ENCODE peak calls at places on chromosomes 6 and 20, in nine cellular contexts. B is A549, C is breast epithelium, J is esophagus squamous epithelium, X is tibial nerve, L is endothelial cell of umbilical vein, I is transverse colon, W is Peyer's patch, G is heart left ventricle. D is an unnamed sample.

GRCh38 chr6:101486124-101486523 is 92.6 kb downstream of the GRIK2 start:
- DNase-seq in I (no peak), L (no peak), C (no peak), W (no peak), G (no peak), X (no peak), J (no peak), B (no peak), D (no peak)

GRCh38 chr6:104705095-104705707 is 154.5 kb downstream of the HACE1 start:
- DNase-seq in J (no peak), W (no peak), B (no peak), I (peak), X (no peak), L (peak), G (peak), C (no peak), D (no peak)

GRCh38 chr6:156279306-156279969 is 497.7 kb upstream of the ARID1B start:
- DNase-seq in G (no peak), C (no peak), J (no peak), L (peak), B (no peak), W (no peak), X (no peak), I (peak), D (no peak)

GRCh38 chr6:45000833-45001232 is 327.3 kb upstream of the RUNX2 start:
- DNase-seq in C (no peak), L (no peak), G (no peak), B (no peak), J (no peak), I (no peak), X (no peak), W (no peak), D (no peak)

GRCh38 chr6:161273356-161273751 is 507 bp downstream of the AGPAT4 start:
- DNase-seq in X (no peak), B (no peak), I (no peak), G (no peak), W (no peak), J (no peak), C (no peak), L (peak), D (peak)

GRCh38 chr6:16386056-16386455 is 147.7 kb downstream of the GMPR start:
- DNase-seq in L (no peak), J (no peak), W (no peak), X (no peak), C (no peak), B (no peak), G (no peak), I (no peak), D (no peak)

GRCh38 chr6:128406453-128406852 is 113.9 kb downstream of the PTPRK start:
- DNase-seq in W (no peak), B (no peak), X (no peak), I (no peak), G (no peak), C (no peak), L (no peak), J (no peak), D (no peak)

GRCh38 chr6:90131614-90132423 is 164.8 kb downstream of the BACH2 start:
- DNase-seq in G (peak), W (no peak), X (no peak), C (no peak), L (no peak), J (no peak), I (no peak), B (no peak), D (no peak)

GRCh38 chr6:142378138-142378875 is 76.5 kb downstream of the ADGRG6 start:
- DNase-seq in C (no peak), I (no peak), J (no peak), L (peak), G (no peak), X (no peak), W (no peak), B (peak), D (no peak)

GRCh38 chr6:43924222-43924702 is 154.3 kb downstream of the VEGFA start:
- DNase-seq in G (no peak), L (no peak), W (peak), B (no peak), X (no peak), C (peak), I (no peak), J (no peak), D (no peak)

GRCh38 chr6:127690092-127690491 is 113.1 kb downstream of the C6orf58 start:
- DNase-seq in C (no peak), J (no peak), X (no peak), I (no peak), G (no peak), W (no peak), B (peak), L (peak), D (no peak)

GRCh38 chr6:85594197-85594930 is 706 bp upstream of the SNX14 start:
- DNase-seq in J (no peak), W (no peak), I (no peak), G (no peak), L (peak), B (no peak), X (no peak), C (no peak), D (no peak)

GRCh38 chr20:10902174-10902573 is 228.4 kb upstream of the JAG1 start:
- DNase-seq in I (no peak), L (no peak), C (no peak), B (no peak), J (no peak), X (no peak), W (no peak), G (no peak), D (no peak)

GRCh38 chr20:10897341-10897740 is 223.5 kb upstream of the JAG1 start:
- DNase-seq in B (no peak), G (no peak), W (no peak), X (no peak), I (no peak), L (no peak), J (no peak), C (no peak), D (no peak)

GRCh38 chr20:10906830-10907229 is 233.0 kb upstream of the JAG1 start:
- DNase-seq in W (no peak), J (no peak), B (no peak), I (no peak), L (no peak), C (no peak), G (no peak), X (no peak), D (no peak)

GRCh38 chr20:10898555-10898954 is 224.8 kb upstream of the JAG1 start:
- DNase-seq in W (no peak), X (no peak), G (no peak), L (no peak), C (no peak), I (no peak), B (peak), J (no peak), D (no peak)

DNA sequence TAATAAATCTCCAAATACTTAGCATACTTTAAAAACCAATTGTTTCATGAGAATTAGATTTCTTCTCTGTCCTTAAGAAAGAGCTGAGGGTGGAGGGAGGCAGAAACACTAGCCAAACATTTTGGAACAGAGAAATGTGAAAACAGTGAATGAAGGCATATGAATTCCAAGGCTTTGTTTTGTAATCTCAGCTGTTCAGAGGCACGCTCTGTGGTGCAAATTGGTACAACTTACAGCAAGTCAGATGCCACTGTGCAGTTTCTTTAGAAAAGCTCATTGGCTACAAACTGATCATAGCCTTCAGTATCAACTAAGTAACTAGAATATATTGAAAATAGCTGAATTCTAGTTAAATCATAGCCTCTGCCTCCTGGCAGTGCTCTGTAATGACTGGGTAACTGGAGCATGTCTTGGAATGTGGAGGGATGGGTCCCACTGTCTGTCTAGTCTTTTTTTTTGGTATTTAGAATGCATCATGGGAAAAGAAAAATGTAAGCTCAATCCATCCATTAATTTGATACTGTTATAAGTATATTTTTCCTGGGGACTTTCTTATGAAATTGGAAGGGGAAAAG is 229.1 kb upstream of the JAG1 start:
- DNase-seq in C (no peak), L (no peak), J (no peak), G (no peak), B (no peak), W (no peak), I (no peak), X (no peak), D (no peak)
- TF ChIP-seq CTCF in C (no peak), L (no peak), J (no peak), G (no peak), B (no peak), W (no peak), I (no peak), X (no peak), D (no peak)

GRCh38 chr6:70415247-70415646 is 1.9 kb downstream of the FAM135A start:
- DNase-seq in G (no peak), X (no peak), I (no peak), C (no peak), B (no peak), L (no peak), J (no peak), W (no peak), D (no peak)
- H3K4me3 ChIP-seq in G (peak), X (no peak), I (peak), C (no peak), B (peak), L (no peak), J (peak), W (peak), D (no peak)

DNA sequence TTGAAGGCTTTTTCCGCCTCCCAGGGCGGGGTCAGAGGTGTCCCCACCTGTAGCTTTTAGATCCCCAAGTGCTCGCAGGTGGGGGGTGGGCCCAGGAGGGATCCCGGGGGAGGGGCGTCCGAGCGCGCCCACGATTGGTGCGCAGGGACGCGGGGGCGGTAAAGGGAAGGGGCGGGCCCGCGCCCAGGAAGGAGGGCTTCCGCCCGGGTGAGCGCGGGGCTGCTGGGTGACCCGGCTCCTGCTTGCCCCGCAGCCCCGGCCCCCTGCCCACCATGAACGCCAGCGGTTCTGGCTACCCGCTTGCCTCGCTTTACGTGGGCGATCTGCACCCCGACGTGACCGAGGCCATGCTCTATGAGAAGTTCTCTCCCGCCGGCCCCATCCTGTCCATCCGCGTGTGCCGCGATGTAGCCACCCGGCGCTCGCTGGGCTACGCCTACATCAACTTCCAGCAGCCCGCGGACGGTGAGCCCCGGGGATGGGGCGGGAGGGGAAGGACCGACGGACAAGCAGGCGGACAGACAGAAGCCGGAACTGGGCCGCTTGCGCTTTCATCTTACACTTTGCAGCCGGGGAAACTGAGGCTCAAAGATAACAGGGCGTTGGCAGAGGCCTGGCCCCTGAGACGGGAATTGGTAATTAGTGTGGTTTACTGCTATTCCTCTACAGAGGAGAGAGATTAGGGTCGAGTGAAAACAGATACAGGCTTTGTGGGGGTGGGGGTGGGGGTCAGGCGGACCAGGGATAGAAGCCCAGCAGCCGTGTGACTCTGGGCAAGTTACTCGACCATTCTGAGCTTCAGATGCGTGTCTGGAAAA is at the start of gene PABPC1L:
- DNase-seq in G (peak), C (peak), J (no peak), X (no peak), I (peak), B (peak), W (peak), L (no peak), D (no peak)
- TF ChIP-seq POLR2A in G (no peak), C (no peak), J (peak), X (no peak), I (peak), B (peak), W (no peak), L (peak), D (no peak)

DNA sequence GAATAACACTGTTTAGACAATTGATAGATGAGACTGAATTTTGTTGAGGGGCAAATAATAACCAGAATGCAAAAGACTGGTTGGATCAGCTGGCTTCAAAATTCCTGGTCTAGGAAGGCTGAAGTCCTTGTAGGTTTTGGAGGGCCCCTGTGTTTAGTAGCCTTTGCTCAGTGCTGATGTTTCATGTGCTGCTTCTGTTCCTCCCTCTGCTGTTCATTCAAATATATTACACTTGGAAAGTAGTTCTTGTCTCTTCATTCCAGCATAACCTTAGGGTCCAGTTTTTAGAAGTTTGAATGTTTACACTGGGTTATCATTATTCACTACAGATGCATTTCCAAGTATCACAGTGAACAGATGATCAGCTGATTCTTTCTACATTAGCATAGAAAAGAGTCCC is 72.5 kb downstream of the FLRT3 start:
- DNase-seq in J (no peak), X (no peak), G (no peak), W (no peak), B (peak), I (no peak), L (no peak), C (no peak), D (no peak)
- TF ChIP-seq CTCF in J (no peak), X (no peak), G (no peak), W (peak), B (peak), I (peak), L (no peak), C (no peak), D (no peak)

DNA sequence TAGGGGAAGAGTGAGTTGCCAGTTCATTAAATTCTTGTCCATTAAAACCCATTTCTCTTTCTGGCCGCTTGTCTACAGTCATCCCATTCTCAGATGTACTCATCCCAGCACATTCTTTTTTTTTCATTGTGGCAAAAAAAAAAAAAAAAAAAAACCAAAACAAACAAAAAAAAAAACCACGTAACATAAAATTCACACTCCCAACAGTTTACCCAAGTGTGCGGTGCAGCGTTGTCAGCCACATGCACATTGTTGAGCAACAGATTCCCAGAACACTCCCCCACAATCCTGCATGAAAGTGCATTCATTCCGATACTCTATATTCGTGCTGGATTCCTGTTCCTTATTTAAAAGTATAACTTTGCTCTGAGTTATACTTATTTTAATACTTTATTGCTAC is 96.0 kb downstream of the SASH1 start:
- DNase-seq in B (no peak), L (no peak), W (no peak), C (no peak), G (no peak), X (no peak), I (no peak), J (no peak), D (no peak)
- H3K4me3 ChIP-seq in B (no peak), L (no peak), W (no peak), C (no peak), G (no peak), X (no peak), I (no peak), J (no peak), D (no peak)

DNA sequence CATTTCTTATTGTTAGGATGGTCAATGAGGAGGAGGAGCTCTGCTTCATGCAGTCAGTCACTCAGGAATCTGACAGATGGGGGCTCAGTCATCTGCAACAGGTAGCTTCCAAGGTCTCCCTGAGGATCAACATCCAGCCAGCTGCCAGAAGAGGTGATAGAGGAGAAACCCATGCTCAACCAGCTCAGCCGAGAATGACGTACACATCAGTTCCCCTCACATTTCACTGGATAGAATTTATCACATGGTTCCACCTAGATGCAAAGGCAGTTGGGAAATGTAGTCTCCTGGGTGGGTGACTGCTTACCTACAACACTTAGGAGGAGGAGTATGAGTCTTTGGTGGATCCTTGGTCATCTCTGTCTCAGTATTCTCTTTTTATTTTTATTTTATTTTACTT is 144.5 kb downstream of the CEBPB start:
- DNase-seq in I (no peak), B (peak), L (peak), G (no peak), C (peak), X (no peak), W (no peak), J (no peak), D (no peak)
- TF ChIP-seq POLR2A in I (no peak), B (no peak), L (no peak), G (no peak), C (no peak), X (no peak), W (no peak), J (no peak), D (no peak)

GRCh38 chr20:23344336-23344735 is 6.3 kb upstream of the NXT1 start:
- DNase-seq in X (no peak), L (no peak), I (no peak), G (no peak), W (no peak), B (no peak), J (no peak), C (no peak), D (no peak)

GRCh38 chr20:23350855-23351838 is 556 bp downstream of the NXT1 start:
- DNase-seq in J (no peak), W (peak), B (peak), L (peak), X (peak), C (peak), I (peak), G (peak), D (no peak)

GRCh38 chr20:23347791-23348190 is 2.8 kb upstream of the NXT1 start:
- DNase-seq in J (no peak), G (no peak), X (no peak), B (no peak), C (no peak), L (no peak), I (no peak), W (no peak), D (no peak)

GRCh38 chr20:23350007-23350854 is at the start of gene NXT1:
- DNase-seq in X (peak), C (peak), L (peak), B (peak), G (peak), I (peak), W (peak), J (peak), D (peak)

DNA sequence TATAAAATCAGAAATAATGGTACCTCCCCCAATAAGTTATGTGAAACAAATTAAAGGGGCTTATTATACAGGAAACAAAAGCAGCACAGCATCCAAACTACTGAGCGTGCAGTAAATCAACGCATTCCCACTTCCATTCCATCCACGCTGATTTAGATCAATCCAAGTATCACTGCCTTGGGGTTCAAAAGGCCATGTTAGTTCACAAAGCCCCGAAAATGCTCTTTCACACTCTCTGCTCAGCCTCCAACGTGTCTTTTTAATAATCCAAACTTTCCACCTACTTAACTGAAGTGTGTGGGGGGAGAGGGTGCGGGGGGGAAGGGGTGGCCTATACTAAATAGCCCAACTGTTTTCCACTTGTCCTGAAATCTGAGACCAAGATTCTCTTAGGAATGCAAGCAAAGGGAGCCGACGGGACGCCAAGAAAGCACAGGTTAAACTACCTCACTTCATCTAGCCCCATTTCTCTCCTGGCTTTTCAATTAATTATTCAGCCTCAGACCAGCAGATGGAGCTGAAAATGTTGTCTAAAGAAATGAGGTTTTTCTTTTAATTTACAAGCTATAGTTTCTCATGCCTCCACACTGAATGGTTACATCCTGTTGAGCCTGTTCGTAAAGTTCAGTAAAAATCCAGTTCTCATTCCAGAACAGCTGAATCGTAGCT is 1.1 kb upstream of the NXT1 start:
- DNase-seq in W (no peak), I (peak), J (no peak), B (no peak), L (no peak), C (peak), G (no peak), X (no peak), D (no peak)
- TF ChIP-seq CTCF in W (peak), I (peak), J (peak), B (peak), L (peak), C (peak), G (peak), X (peak), D (peak)